ENCODE peak calls at places on chromosome 10, in nine cellular contexts. D is lung, K is H9, S is neural progenitor cell, R is uterus, O is IMR-90, G is PC-9, W is psoas muscle, Q is hepatocyte. Y is an unnamed sample.
A peak's percentile ranks its signal among the peaks of the same experiment; 100 is the strongest.

GRCh38 chr10:50373821-50374501 is 122.6 kb upstream of the ASAH2 start:
- DNase-seq in R (no peak), D (no peak), Q (no peak), O (peak; percentile 37), K (no peak), S (no peak), G (no peak), W (no peak), Y (no peak)

GRCh38 chr10:117431160-117431559 is 55.9 kb upstream of the PDZD8 start:
- DNase-seq in O (no peak), G (no peak), R (no peak), K (no peak), S (peak; percentile 30), W (no peak), Q (no peak), D (no peak), Y (no peak)

GRCh38 chr10:120783901-120784300 is 67.3 kb upstream of the WDR11 start:
- DNase-seq in S (no peak), G (no peak), K (no peak), W (no peak), D (no peak), R (no peak), Q (no peak), O (no peak), Y (no peak)

GRCh38 chr10:30047924-30048531 is 11.4 kb downstream of the JCAD start:
- DNase-seq in G (no peak), W (no peak), D (no peak), Q (no peak), S (no peak), O (no peak), K (no peak), R (no peak), Y (no peak)

GRCh38 chr10:51911721-51912120 is 212.3 kb upstream of the CSTF2T start:
- DNase-seq in S (no peak), W (no peak), R (no peak), O (no peak), K (no peak), D (no peak), Q (no peak), G (no peak), Y (no peak)

GRCh38 chr10:132402781-132403241 is 5.8 kb downstream of the PWWP2B start:
- DNase-seq in Q (no peak), D (no peak), R (no peak), K (no peak), S (no peak), W (peak; percentile 42), G (no peak), O (no peak), Y (no peak)

GRCh38 chr10:74008212-74008731 is 10.4 kb downstream of the VCL start:
- DNase-seq in Q (no peak), O (peak; percentile 78), D (no peak), W (no peak), K (no peak), R (no peak), S (no peak), G (peak; percentile 72), Y (no peak)

GRCh38 chr10:129637010-129637409 is 170.0 kb downstream of the MGMT start:
- DNase-seq in W (no peak), O (no peak), G (no peak), S (peak; percentile 54), R (no peak), D (no peak), K (no peak), Q (no peak), Y (no peak)

GRCh38 chr10:35368485-35369048 is 32.3 kb downstream of the CCNY start:
- DNase-seq in G (no peak), O (no peak), W (no peak), K (no peak), S (no peak), Q (no peak), D (no peak), R (no peak), Y (no peak)

GRCh38 chr10:624312-624604 is 65.2 kb downstream of the DIP2C start:
- DNase-seq in Q (no peak), K (no peak), W (no peak), O (no peak), S (no peak), D (no peak), G (no peak), R (no peak), Y (no peak)

GRCh38 chr10:621981-622740 is 67.3 kb downstream of the DIP2C start:
- DNase-seq in O (peak; percentile 33), Q (no peak), S (no peak), W (no peak), R (no peak), D (no peak), K (no peak), G (no peak), Y (no peak)

GRCh38 chr10:623477-624311 is 65.8 kb downstream of the DIP2C start:
- DNase-seq in R (no peak), W (no peak), O (no peak), K (no peak), D (no peak), Q (no peak), G (no peak), S (no peak), Y (no peak)

GRCh38 chr10:621500-621899 is 68.0 kb downstream of the DIP2C start:
- DNase-seq in K (no peak), S (no peak), D (no peak), W (no peak), Q (no peak), R (no peak), O (no peak), G (no peak), Y (no peak)

DNA sequence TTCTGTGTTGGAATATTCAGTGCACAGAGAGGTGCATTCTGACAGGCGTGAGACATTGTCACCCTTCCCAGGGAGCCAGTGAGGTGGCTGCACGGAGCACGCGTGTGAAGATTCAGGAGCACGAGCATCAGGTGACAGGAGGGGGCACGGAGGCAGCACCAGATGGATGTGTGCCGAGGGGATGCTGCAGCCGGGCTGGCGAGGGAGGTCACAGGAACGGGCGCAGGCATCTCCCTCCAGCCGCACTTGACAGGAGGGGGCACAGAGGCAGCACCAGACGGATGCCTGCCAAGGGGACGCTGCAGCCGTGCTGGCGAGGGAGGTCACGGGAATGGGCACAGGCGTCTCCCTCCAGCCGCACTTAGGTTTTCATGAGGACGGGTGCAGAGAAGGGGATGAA is 66.4 kb downstream of the DIP2C start:
- DNase-seq in S (no peak), O (no peak), G (no peak), Q (no peak), R (no peak), K (no peak), D (no peak), W (no peak), Y (no peak)
- H3K4me1 ChIP-seq in S (peaks cover 47% of the 10 kb centered on the region), O (peaks cover 35% of the 10 kb centered on the region), G (no peaks in the 10 kb centered on the region), Q (peaks cover 25% of the 10 kb centered on the region), R (peaks cover 14% of the 10 kb centered on the region), K (peaks cover 7% of the 10 kb centered on the region), D (peaks cover 16% of the 10 kb centered on the region), W (peaks cover 56% of the 10 kb centered on the region), Y (peaks cover 67% of the 10 kb centered on the region)

DNA sequence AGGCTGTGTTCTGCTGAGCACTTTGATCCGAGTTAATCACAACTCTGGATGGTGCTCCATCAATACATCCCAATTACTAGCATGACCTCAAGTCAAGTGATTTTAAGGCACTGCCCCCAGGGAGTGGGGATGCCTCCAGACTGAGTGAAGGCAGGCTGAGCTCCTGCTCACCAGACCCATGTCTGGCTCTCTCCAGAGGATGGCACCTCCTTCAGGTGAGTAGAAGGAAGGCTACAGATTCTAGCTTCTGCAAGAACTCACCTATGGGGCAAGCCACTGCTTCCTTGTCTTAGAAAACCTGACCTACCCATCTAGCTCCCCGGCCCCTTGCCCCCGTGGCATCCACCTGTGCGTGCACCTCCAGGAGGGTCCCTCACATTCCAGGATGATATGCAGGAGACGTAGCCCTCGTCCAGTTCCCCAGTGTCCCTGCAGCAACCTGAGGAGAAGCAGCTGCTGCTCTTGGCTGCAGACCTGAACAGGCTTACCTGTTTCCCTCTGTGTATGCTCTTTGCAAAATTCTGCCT is 390.3 kb downstream of the GRID1 start:
- DNase-seq in D (no peak), K (peak; percentile 37), Q (no peak), R (no peak), S (peak; percentile 6), W (no peak), G (no peak), O (no peak), Y (peak; percentile 70)
- TF ChIP-seq CTCF in D (no peak), K (peak; percentile 53), Q (no peak), R (no peak), S (peak; percentile 16), W (no peak), G (no peak), O (no peak), Y (no peak)

GRCh38 chr10:103449208-103450144 is 2.7 kb downstream of the CALHM2 start:
- DNase-seq in R (no peak), O (no peak), W (no peak), Q (no peak), S (no peak), D (no peak), K (no peak), G (no peak), Y (no peak)
- H3K4me1 ChIP-seq in R (peaks cover 42% of the 10 kb centered on the region), O (peaks cover 11% of the 10 kb centered on the region), W (peaks cover 26% of the 10 kb centered on the region), Q (no peaks in the 10 kb centered on the region), S (peaks cover 3% of the 10 kb centered on the region), D (peaks cover 37% of the 10 kb centered on the region), K (no peaks in the 10 kb centered on the region), G (peaks cover 46% of the 10 kb centered on the region), Y (peaks cover 76% of the 10 kb centered on the region)

GRCh38 chr10:43436291-43437140 is at the start of gene ZNF487:
- DNase-seq in S (peak; percentile 94), K (peak; percentile 95), W (peak; percentile 94), R (peak; percentile 86), D (peak; percentile 91), G (peak; percentile 83), Q (peak; percentile 93), O (peak; percentile 79), Y (peak; percentile 95)
- TF ChIP-seq CTCF in S (peak; percentile 27), K (peak; percentile 20), W (peak; percentile 11), R (peak; percentile 42), D (peak; percentile 24), G (no peak), Q (peak; percentile 23), O (peak; percentile 37), Y (no peak)

Y was measured in vagina.